ENCODE peak calls at places on chromosomes 6 and 20, in eight cellular contexts. A is NCI-H460; Z is AG09309; B is natural killer cell treated with Interleukin-12 subunit alpha and Interleukin-12 subunit beta and Interleukin-15 and Interleukin-18, amount 100 ng/mL, for 72 hours; U is cardiac muscle cell; T is tibial artery; X is CD8-positive, alpha-beta memory T cell; I is psoas muscle. M is an unnamed sample.

GRCh38 chr6:46191961-46192360 is 21.2 kb upstream of the ENPP5 start:
- DNase-seq in Z (peak; percentile 73), U (peak; percentile 66), X (no peak), B (no peak), A (no peak), T (no peak), I (no peak), M (no peak)

GRCh38 chr6:134217110-134217509 is 100.8 kb downstream of the SGK1 start:
- DNase-seq in B (no peak), U (no peak), A (no peak), I (no peak), T (no peak), Z (no peak), X (no peak), M (no peak)

GRCh38 chr20:40607927-40608326 is 81.1 kb downstream of the MAFB start:
- DNase-seq in A (no peak), X (no peak), Z (no peak), B (no peak), I (no peak), U (no peak), T (no peak), M (no peak)

GRCh38 chr6:145212807-145213206 is 522.5 kb downstream of the EPM2A start:
- DNase-seq in B (no peak), A (no peak), X (no peak), U (no peak), I (no peak), T (no peak), Z (no peak), M (no peak)

GRCh38 chr6:113690255-113690956 is 166.7 kb upstream of the MARCKS start:
- DNase-seq in Z (peak; percentile 68), A (no peak), T (no peak), X (no peak), U (peak; percentile 84), B (no peak), I (no peak), M (peak; percentile 11)

GRCh38 chr20:58038123-58038654 is 190.3 kb downstream of the ANKRD60 start:
- DNase-seq in B (no peak), T (no peak), I (no peak), U (no peak), Z (no peak), A (no peak), X (no peak), M (no peak)

GRCh38 chr6:168713839-168714238 is 272.9 kb downstream of the SMOC2 start:
- DNase-seq in I (no peak), U (peak; percentile 22), T (no peak), B (no peak), A (peak; percentile 29), Z (no peak), X (no peak), M (peak; percentile 44)

GRCh38 chr20:11917663-11918062 is at the start of gene BTBD3:
- DNase-seq in T (no peak), I (peak; percentile 41), Z (no peak), X (no peak), B (no peak), A (no peak), U (peak; percentile 79), M (peak; percentile 69)

GRCh38 chr6:20084411-20084810 is 127.9 kb downstream of the MBOAT1 start:
- DNase-seq in X (no peak), A (no peak), T (no peak), I (no peak), B (no peak), U (no peak), Z (no peak), M (no peak)

GRCh38 chr20:58599966-58600365 is 51.1 kb upstream of the STX16 start:
- DNase-seq in I (no peak), X (no peak), T (no peak), A (no peak), Z (no peak), B (no peak), U (no peak), M (no peak)

GRCh38 chr20:35908007-35908406 is 46.3 kb downstream of the SCAND1 start:
- DNase-seq in T (no peak), X (no peak), U (no peak), Z (no peak), A (no peak), B (no peak), I (no peak), M (no peak)

GRCh38 chr6:128409003-128409402 is 111.4 kb downstream of the PTPRK start:
- DNase-seq in X (no peak), Z (no peak), U (no peak), I (no peak), B (no peak), A (no peak), T (no peak), M (no peak)

GRCh38 chr20:49715466-49715865 is 1.8 kb upstream of the B4GALT5 start:
- DNase-seq in U (no peak), T (no peak), Z (no peak), I (no peak), A (no peak), X (no peak), B (no peak), M (no peak)

GRCh38 chr6:106254636-106255035 is 70.9 kb downstream of the ATG5 start:
- DNase-seq in B (no peak), U (peak; percentile 79), X (no peak), A (no peak), T (no peak), Z (no peak), I (no peak), M (no peak)

GRCh38 chr20:56922497-56922896 is 293.4 kb downstream of the TFAP2C start:
- DNase-seq in I (no peak), Z (no peak), A (no peak), U (no peak), T (no peak), B (no peak), X (no peak), M (no peak)

GRCh38 chr6:91860951-91861350 is 1274.1 kb upstream of the MAP3K7 start:
- DNase-seq in I (no peak), T (no peak), Z (no peak), B (no peak), A (no peak), U (peak; percentile 2), X (no peak), M (no peak)

GRCh38 chr6:153210083-153210482 is 79.0 kb upstream of the RGS17 start:
- DNase-seq in T (no peak), B (no peak), X (no peak), I (no peak), A (no peak), Z (no peak), U (peak; percentile 74), M (peak; percentile 50)

GRCh38 chr20:36541227-36542018 is at the start of gene MYL9:
- DNase-seq in U (peak; percentile 90), A (peak; percentile 14), T (peak; percentile 98), B (peak; percentile 72), I (peak; percentile 90), X (no peak), Z (no peak), M (no peak)

GRCh38 chr6:109174911-109175310 is 79.6 kb downstream of the CEP57L1 start:
- DNase-seq in A (no peak), I (no peak), T (no peak), U (no peak), Z (peak; percentile 67), B (no peak), X (no peak), M (no peak)

GRCh38 chr6:3231213-3232016 is 4.0 kb upstream of the TUBB2B start:
- DNase-seq in A (peak; percentile 61), X (peak; percentile 11), Z (no peak), T (peak; percentile 82), B (no peak), I (peak; percentile 70), U (peak; percentile 83), M (no peak)

GRCh38 chr6:158653577-158654354 is 3.9 kb downstream of the SYTL3 start:
- DNase-seq in Z (no peak), U (peak; percentile 73), I (no peak), T (peak; percentile 68), B (peak; percentile 94), A (no peak), X (peak; percentile 97), M (peak; percentile 30)

GRCh38 chr6:157981395-157982296 is at the start of gene SYNJ2:
- DNase-seq in T (peak; percentile 90), B (peak; percentile 86), Z (no peak), U (peak; percentile 94), X (peak; percentile 85), A (peak; percentile 37), I (peak; percentile 77), M (peak; percentile 90)

GRCh38 chr6:43547202-43547601 is 28.6 kb downstream of the XPO5 start:
- DNase-seq in T (no peak), I (no peak), U (no peak), Z (no peak), X (no peak), A (no peak), B (no peak), M (no peak)

GRCh38 chr20:19974621-19975435 is 42.3 kb upstream of the NAA20 start:
- DNase-seq in Z (peak; percentile 96), I (peak; percentile 90), X (no peak), B (no peak), T (peak; percentile 98), U (peak; percentile 94), A (peak; percentile 60), M (peak; percentile 50)

GRCh38 chr20:18585134-18585533 is 2.7 kb upstream of the DTD1 start:
- DNase-seq in X (no peak), I (no peak), B (no peak), T (no peak), A (peak; percentile 95), Z (peak; percentile 63), U (peak; percentile 65), M (no peak)

GRCh38 chr20:61271273-61272221 is 19.5 kb downstream of the CDH4 start:
- DNase-seq in Z (no peak), U (no peak), X (no peak), A (no peak), T (no peak), B (no peak), I (no peak), M (peak; percentile 84)

M was measured in RPMI8226.